ENCODE peak calls at places on chromosome 14, in eight cellular contexts. L, R, T, M, A, I, F and V are unnamed samples.

GRCh38 chr14:29111554-29111953 is 345.0 kb downstream of the FOXG1 start:
- DNase-seq in L (no peak), A (no peak), R (no peak), T (no peak), F (no peak), I (no peak), M (no peak), V (no peak)

GRCh38 chr14:20415723-20416622 is 2.7 kb upstream of the TEP1 start:
- DNase-seq in R (no peak), I (no peak), F (no peak), T (no peak), L (peak), A (peak), M (peak), V (no peak)

GRCh38 chr14:50835280-50835679 is 4.3 kb upstream of the NIN start:
- DNase-seq in T (no peak), L (peak), A (no peak), F (no peak), I (no peak), M (no peak), R (no peak), V (no peak)

GRCh38 chr14:64983439-64984310 is 3.0 kb upstream of the FNTB start:
- DNase-seq in M (peak), F (no peak), I (no peak), A (peak), R (no peak), T (no peak), L (peak), V (no peak)

GRCh38 chr14:34075095-34075744 is 124.3 kb upstream of the EGLN3 start:
- DNase-seq in A (no peak), T (no peak), L (no peak), M (no peak), I (no peak), R (no peak), F (no peak), V (peak)

GRCh38 chr14:30273564-30273880 is 285.4 kb upstream of the G2E3 start:
- DNase-seq in T (no peak), I (no peak), M (no peak), F (no peak), A (no peak), R (no peak), L (no peak), V (no peak)

GRCh38 chr14:76174982-76175381 is 23.3 kb downstream of the GPATCH2L start:
- DNase-seq in F (no peak), T (no peak), M (no peak), A (no peak), L (no peak), I (no peak), R (no peak), V (no peak)

GRCh38 chr14:102509744-102510615 is at the start of gene ANKRD9:
- DNase-seq in I (peak), T (peak), A (peak), M (peak), R (peak), F (peak), L (peak), V (peak)

GRCh38 chr14:67971627-67972625 is 152.3 kb downstream of the RAD51B start:
- DNase-seq in R (no peak), T (no peak), I (no peak), L (peak), F (no peak), M (no peak), A (no peak), V (no peak)

GRCh38 chr14:54189358-54190354 is 207.2 kb upstream of the CDKN3 start:
- DNase-seq in M (no peak), T (no peak), L (peak), I (no peak), F (no peak), R (no peak), A (no peak), V (no peak)

GRCh38 chr14:66638688-66639087 is 130.7 kb downstream of the GPHN start:
- DNase-seq in M (no peak), A (no peak), L (peak), T (no peak), F (no peak), I (no peak), R (no peak), V (no peak)

GRCh38 chr14:93402951-93403350 is 27.8 kb upstream of the UNC79 start:
- DNase-seq in T (no peak), I (no peak), F (no peak), A (no peak), L (no peak), M (no peak), R (no peak), V (no peak)

GRCh38 chr14:80621701-80622100 is 319.8 kb downstream of the CEP128 start:
- DNase-seq in F (no peak), M (no peak), I (no peak), R (no peak), T (no peak), L (peak), A (no peak), V (no peak)

GRCh38 chr14:92696356-92696755 is 52.1 kb downstream of the LGMN start:
- DNase-seq in F (no peak), I (no peak), A (no peak), T (no peak), R (no peak), M (no peak), L (no peak), V (no peak)

GRCh38 chr14:100285021-100285912 is 21.0 kb downstream of the SLC25A29 start:
- DNase-seq in I (peak), A (peak), T (peak), M (peak), F (peak), L (peak), R (peak), V (peak)

GRCh38 chr14:68795602-68796417 is 2.9 kb upstream of the ZFP36L1 start:
- DNase-seq in L (peak), I (peak), R (peak), F (peak), T (peak), A (peak), M (peak), V (peak)

GRCh38 chr14:81178063-81178462 is 42.7 kb downstream of the GTF2A1 start:
- DNase-seq in F (no peak), R (no peak), M (no peak), T (no peak), L (no peak), I (no peak), A (no peak), V (no peak)

GRCh38 chr14:93430319-93430801 is 379 bp upstream of the UNC79 start:
- DNase-seq in F (no peak), A (no peak), T (no peak), L (peak), R (no peak), I (no peak), M (peak), V (no peak)

GRCh38 chr14:67674480-67675218 is at the start of gene VTI1B:
- DNase-seq in R (peak), T (peak), A (peak), M (peak), I (peak), L (peak), F (peak), V (peak)

GRCh38 chr14:90732142-90732541 is 84.1 kb downstream of the TTC7B start:
- DNase-seq in M (no peak), F (no peak), L (peak), T (no peak), R (no peak), A (no peak), I (no peak), V (peak)

GRCh38 chr14:54651649-54652048 is 84.7 kb downstream of the SAMD4A start:
- DNase-seq in A (no peak), F (no peak), M (no peak), T (no peak), I (no peak), R (no peak), L (peak), V (no peak)

GRCh38 chr14:23577004-23577681 is 1.4 kb downstream of the JPH4 start:
- DNase-seq in I (no peak), A (peak), R (no peak), T (no peak), F (no peak), L (no peak), M (peak), V (no peak)

GRCh38 chr14:89853976-89854693 is 100.4 kb downstream of the EFCAB11 start:
- DNase-seq in F (no peak), M (no peak), T (no peak), L (no peak), I (no peak), R (no peak), A (no peak), V (no peak)

GRCh38 chr14:39203659-39204606 is 28.9 kb downstream of the PNN start:
- DNase-seq in F (no peak), L (no peak), I (no peak), R (no peak), A (no peak), T (no peak), M (no peak), V (no peak)

GRCh38 chr14:65352964-65353530 is 59.5 kb upstream of the FUT8 start:
- DNase-seq in F (no peak), A (peak), M (no peak), T (no peak), R (no peak), I (no peak), L (no peak), V (no peak)

GRCh38 chr14:34331728-34332623 is 130.1 kb downstream of the SPTSSA start:
- DNase-seq in F (no peak), M (peak), I (peak), R (peak), L (peak), T (peak), A (peak), V (no peak)

GRCh38 chr14:80504781-80505180 is 293.5 kb upstream of the DIO2 start:
- DNase-seq in A (no peak), R (no peak), I (no peak), L (peak), T (no peak), F (no peak), M (no peak), V (no peak)

GRCh38 chr14:68135566-68135965 is 316.0 kb downstream of the RAD51B start:
- DNase-seq in F (no peak), M (no peak), I (no peak), R (no peak), A (no peak), T (no peak), L (no peak), V (no peak)

GRCh38 chr14:50736932-50737419 is 68.9 kb upstream of the SAV1 start:
- DNase-seq in R (no peak), L (no peak), A (no peak), M (no peak), I (no peak), T (no peak), F (no peak), V (no peak)

GRCh38 chr14:104806625-104807465 is 5.9 kb downstream of the ZBTB42 start:
- DNase-seq in R (no peak), A (no peak), F (no peak), T (no peak), L (no peak), I (no peak), M (no peak), V (peak)

GRCh38 chr14:29810657-29811056 is 117.0 kb downstream of the PRKD1 start:
- DNase-seq in R (no peak), M (no peak), L (peak), A (no peak), T (no peak), F (no peak), I (no peak), V (no peak)

DNA sequence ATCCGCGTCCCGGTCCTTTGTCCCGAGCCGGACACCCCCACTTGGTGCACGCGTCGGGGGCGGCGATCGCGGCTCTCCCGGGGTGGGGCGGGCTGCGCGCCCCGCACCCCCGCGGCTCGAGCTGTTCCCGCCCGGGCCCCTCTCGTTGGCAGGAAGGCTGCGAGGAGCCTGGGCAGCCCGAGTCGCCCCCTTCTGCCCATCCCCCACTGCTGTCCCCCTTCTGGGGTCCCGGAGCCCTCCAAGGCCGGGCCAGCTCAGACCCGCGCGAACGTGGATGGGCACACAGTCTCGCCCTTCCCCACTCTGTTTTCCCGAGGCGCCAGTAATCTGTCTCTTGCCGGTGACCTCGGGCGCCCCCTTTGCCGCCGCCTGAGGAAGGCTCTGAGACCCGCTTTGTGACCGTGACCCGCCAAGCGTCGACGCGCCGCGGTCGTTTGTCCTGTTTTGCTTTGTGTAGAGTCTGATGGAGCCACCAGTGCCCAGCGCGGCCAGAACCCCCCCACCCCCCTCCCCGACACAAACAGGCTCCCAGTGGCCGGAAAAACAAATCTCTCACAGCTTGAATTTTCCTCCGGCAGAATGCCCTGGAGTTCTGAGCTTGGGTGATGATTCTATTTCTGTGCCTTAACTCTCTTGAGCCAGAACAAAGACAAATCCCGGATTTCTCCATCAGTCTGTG is 610 bp downstream of the C14orf132 start:
- DNase-seq in L (peak), T (no peak), F (no peak), I (no peak), M (peak), R (peak), A (no peak), V (no peak)
- TF ChIP-seq CTCF in L (no peak), T (no peak), F (no peak), I (no peak), M (peak), R (peak), A (no peak), V (no peak)

GRCh38 chr14:98949031-98949430 is 323.0 kb downstream of the BCL11B start:
- DNase-seq in I (no peak), M (no peak), R (no peak), T (no peak), F (no peak), L (no peak), A (peak), V (no peak)

GRCh38 chr14:98951031-98951430 is 321.0 kb downstream of the BCL11B start:
- DNase-seq in R (no peak), A (peak), M (no peak), T (no peak), L (no peak), F (no peak), I (no peak), V (no peak)

GRCh38 chr14:98949506-98950135 is 322.4 kb downstream of the BCL11B start:
- DNase-seq in A (peak), R (no peak), T (no peak), F (no peak), M (peak), I (no peak), L (no peak), V (no peak)

GRCh38 chr14:98951521-98952152 is 320.4 kb downstream of the BCL11B start:
- DNase-seq in L (no peak), F (no peak), M (no peak), T (no peak), R (no peak), I (no peak), A (peak), V (no peak)

DNA sequence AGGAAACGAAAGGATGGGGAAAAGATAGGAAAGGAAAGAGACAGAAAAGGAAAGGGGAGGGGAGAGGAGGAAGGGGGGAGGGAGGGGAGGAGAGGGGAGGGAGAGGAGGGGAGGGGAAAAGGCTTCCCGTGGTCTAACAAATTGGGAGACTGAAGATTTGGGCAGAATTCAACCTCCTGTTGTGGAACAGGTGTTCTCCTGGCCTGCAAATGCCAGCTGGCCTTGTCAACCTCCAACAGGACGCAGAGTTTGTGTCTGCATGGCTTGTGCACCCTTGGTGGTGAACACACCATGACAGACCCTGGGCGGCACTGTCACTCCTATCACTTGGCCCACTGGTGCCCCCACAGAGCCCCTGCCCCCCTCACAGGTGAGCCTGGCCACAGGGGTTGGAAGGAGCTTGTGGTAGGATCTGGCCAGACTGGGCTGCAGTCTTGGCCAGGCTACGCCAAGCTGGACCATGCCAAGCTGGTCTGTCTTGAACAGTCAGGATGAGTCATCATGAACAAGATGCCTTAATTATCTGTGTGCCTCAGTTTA is 321.6 kb downstream of the BCL11B start:
- DNase-seq in I (no peak), T (no peak), L (no peak), R (no peak), M (no peak), A (peak), F (no peak), V (no peak)
- TF ChIP-seq CTCF in I (no peak), T (no peak), L (no peak), R (no peak), M (no peak), A (no peak), F (no peak), V (no peak)

DNA sequence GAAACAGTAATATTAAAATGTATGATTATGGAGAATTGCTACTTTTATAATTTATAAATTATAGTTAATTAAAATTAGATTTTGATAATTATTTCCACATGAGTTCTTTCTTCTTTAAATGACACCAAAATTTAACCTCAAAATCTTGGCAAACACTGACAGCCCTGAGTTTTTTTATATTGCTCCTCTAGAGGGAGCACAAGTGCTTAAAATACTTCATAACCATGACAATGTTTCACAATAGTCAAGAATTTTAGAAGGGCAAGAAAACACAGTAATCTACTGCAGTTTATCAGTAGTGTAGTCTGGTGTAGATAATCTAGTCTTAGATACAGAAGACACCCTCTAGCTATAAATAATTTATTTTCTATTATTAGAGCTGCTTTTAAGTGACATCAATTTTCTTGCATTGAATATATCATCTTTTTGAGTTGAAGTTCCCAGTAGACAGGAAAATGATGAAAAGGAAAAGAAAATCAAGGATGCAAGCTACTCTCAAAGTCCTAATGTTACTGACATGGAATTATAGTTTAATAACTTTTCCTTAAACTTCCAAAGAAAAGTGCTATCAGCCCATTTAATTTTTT is 14.3 kb upstream of the PTGER2 start:
- DNase-seq in M (peak), F (no peak), L (peak), A (no peak), I (no peak), R (no peak), T (no peak), V (no peak)
- TF ChIP-seq CTCF in M (peak), F (peak), L (peak), A (peak), I (peak), R (peak), T (peak), V (peak)

GRCh38 chr14:101477648-101478047 is 83.6 kb upstream of the DIO3 start:
- DNase-seq in I (no peak), T (no peak), L (no peak), F (peak), M (no peak), A (peak), R (no peak), V (no peak)

GRCh38 chr14:101478096-101478495 is 83.2 kb upstream of the DIO3 start:
- DNase-seq in A (peak), T (no peak), M (no peak), F (peak), I (no peak), R (no peak), L (no peak), V (no peak)

GRCh38 chr14:101476258-101476930 is 84.9 kb upstream of the DIO3 start:
- DNase-seq in R (no peak), M (no peak), I (no peak), F (peak), A (peak), L (no peak), T (no peak), V (no peak)

GRCh38 chr14:101475468-101476257 is 85.6 kb upstream of the DIO3 start:
- DNase-seq in T (no peak), M (no peak), F (peak), I (no peak), A (peak), R (no peak), L (peak), V (no peak)

DNA sequence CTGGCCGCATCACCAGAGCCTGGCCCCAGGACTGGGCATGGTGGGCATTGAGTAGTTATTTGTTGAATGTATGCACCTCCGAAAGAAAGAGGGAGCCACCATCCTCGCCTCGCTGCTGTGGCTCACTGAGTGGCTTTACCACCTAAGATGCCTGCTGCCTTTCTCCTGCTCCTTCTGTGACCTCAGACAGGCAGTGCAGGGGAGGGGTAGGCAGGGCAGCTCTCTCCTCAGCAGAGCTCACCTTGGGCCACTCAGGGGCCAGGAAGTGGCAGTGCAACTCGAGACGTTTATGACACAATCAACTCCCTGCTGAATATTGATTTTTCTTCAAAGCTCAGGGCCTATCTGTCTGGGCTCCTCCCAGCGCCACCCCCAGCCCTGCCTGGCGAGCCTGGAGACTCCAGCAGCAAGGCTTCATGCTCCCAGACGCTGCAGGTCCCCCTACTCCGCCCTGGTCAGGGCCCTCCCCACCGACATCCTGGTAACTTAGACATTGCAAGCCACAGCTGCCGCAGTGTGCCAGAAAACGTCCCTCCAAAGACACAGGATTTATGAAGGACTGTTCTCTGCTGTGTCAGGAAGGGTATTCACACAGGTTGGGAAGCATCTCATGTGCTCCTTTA is 84.3 kb upstream of the DIO3 start:
- DNase-seq in A (peak), F (peak), T (peak), L (no peak), M (peak), R (no peak), I (no peak), V (no peak)
- TF ChIP-seq CTCF in A (no peak), F (no peak), T (no peak), L (no peak), M (no peak), R (no peak), I (no peak), V (no peak)

DNA sequence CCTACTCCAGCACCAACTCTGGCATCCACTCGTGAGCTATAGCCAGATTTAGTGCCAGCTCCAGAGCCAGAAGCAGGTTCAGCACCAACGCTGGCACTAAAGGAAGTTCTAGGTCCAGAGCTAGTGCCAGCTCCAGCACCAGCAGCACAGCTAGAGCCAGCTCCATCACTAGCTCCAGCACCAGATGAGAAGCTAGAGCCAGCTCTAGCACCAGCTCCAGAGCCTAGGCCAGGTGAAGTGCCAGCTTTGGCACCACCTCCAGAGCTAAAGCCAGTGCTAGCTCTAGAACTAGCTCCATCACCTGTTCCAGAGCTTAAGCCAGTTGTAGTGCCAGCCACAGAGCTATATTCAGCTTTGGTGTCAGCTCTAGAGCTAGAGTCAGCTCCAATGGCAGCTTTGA is 24.7 kb downstream of the ABCD4 start:
- DNase-seq in R (no peak), I (no peak), T (no peak), L (no peak), A (no peak), M (no peak), F (no peak), V (no peak)
- TF ChIP-seq CTCF in R (no peak), I (no peak), T (no peak), L (no peak), A (no peak), M (no peak), F (no peak), V (no peak)